ENCODE peak calls at places on chromosomes 11 and 22, in five cellular contexts. One of them, this sample, is unnamed.

GRCh38 chr11:119728651-119729580 is at the start of gene NECTIN1:
- DNase-seq in A673: peak
- DNase-seq in adrenal gland: peak
- DNase-seq in omental fat pad: peak
- DNase-seq in body of pancreas: peak
- DNase-seq in this sample: peak

GRCh38 chr11:61683961-61684869 is 4.0 kb downstream of the DAGLA start:
- DNase-seq in A673: no peak
- DNase-seq in adrenal gland: no peak
- DNase-seq in omental fat pad: no peak
- DNase-seq in body of pancreas: peak
- DNase-seq in this sample: no peak

GRCh38 chr22:28186641-28187040 is 267.6 kb upstream of the PITPNB start:
- DNase-seq in A673: no peak
- DNase-seq in adrenal gland: no peak
- DNase-seq in omental fat pad: no peak
- DNase-seq in body of pancreas: no peak
- DNase-seq in this sample: no peak

GRCh38 chr22:25780673-25781072 is 38.7 kb downstream of the MYO18B start:
- DNase-seq in A673: peak
- DNase-seq in adrenal gland: no peak
- DNase-seq in omental fat pad: no peak
- DNase-seq in body of pancreas: no peak
- DNase-seq in this sample: no peak

GRCh38 chr11:64711138-64711943 is 11.7 kb downstream of the NRXN2 start:
- DNase-seq in A673: no peak
- DNase-seq in adrenal gland: no peak
- DNase-seq in omental fat pad: no peak
- DNase-seq in body of pancreas: no peak
- DNase-seq in this sample: no peak

GRCh38 chr11:66467756-66468155 is 1.1 kb downstream of the PELI3 start:
- DNase-seq in A673: no peak
- DNase-seq in adrenal gland: peak
- DNase-seq in omental fat pad: no peak
- DNase-seq in body of pancreas: peak
- DNase-seq in this sample: no peak

GRCh38 chr22:46479046-46479445 is 58.4 kb downstream of the CELSR1 start:
- DNase-seq in A673: no peak
- DNase-seq in adrenal gland: no peak
- DNase-seq in omental fat pad: no peak
- DNase-seq in body of pancreas: no peak
- DNase-seq in this sample: no peak

GRCh38 chr11:61966673-61967176 is 709 bp downstream of the FTH1 start:
- DNase-seq in A673: peak
- DNase-seq in adrenal gland: peak
- DNase-seq in omental fat pad: peak
- DNase-seq in body of pancreas: peak
- DNase-seq in this sample: no peak

GRCh38 chr11:62124186-62125113 is 639 bp downstream of the INCENP start:
- DNase-seq in A673: peak
- DNase-seq in adrenal gland: peak
- DNase-seq in omental fat pad: peak
- DNase-seq in body of pancreas: peak
- DNase-seq in this sample: no peak

GRCh38 chr11:38330578-38330977 is 1732.5 kb upstream of the RAG2 start:
- DNase-seq in A673: no peak
- DNase-seq in adrenal gland: no peak
- DNase-seq in omental fat pad: no peak
- DNase-seq in body of pancreas: no peak
- DNase-seq in this sample: no peak

GRCh38 chr11:124069429-124070401 is 28.6 kb upstream of the OR10G7 start:
- DNase-seq in A673: peak
- DNase-seq in adrenal gland: peak
- DNase-seq in omental fat pad: no peak
- DNase-seq in body of pancreas: peak
- DNase-seq in this sample: peak

GRCh38 chr22:40578171-40578570 is 58.3 kb downstream of the MRTFA start:
- DNase-seq in A673: no peak
- DNase-seq in adrenal gland: no peak
- DNase-seq in omental fat pad: no peak
- DNase-seq in body of pancreas: no peak
- DNase-seq in this sample: no peak

GRCh38 chr11:126159719-126160344 is 51.6 kb downstream of the RPUSD4 start:
- DNase-seq in A673: no peak
- DNase-seq in adrenal gland: no peak
- DNase-seq in omental fat pad: no peak
- DNase-seq in body of pancreas: no peak
- DNase-seq in this sample: no peak
- TF ChIP-seq CTCF in A673: no peak
- TF ChIP-seq CTCF in adrenal gland: no peak
- TF ChIP-seq CTCF in omental fat pad: no peak
- TF ChIP-seq CTCF in body of pancreas: no peak
- TF ChIP-seq CTCF in this sample: no peak

DNA sequence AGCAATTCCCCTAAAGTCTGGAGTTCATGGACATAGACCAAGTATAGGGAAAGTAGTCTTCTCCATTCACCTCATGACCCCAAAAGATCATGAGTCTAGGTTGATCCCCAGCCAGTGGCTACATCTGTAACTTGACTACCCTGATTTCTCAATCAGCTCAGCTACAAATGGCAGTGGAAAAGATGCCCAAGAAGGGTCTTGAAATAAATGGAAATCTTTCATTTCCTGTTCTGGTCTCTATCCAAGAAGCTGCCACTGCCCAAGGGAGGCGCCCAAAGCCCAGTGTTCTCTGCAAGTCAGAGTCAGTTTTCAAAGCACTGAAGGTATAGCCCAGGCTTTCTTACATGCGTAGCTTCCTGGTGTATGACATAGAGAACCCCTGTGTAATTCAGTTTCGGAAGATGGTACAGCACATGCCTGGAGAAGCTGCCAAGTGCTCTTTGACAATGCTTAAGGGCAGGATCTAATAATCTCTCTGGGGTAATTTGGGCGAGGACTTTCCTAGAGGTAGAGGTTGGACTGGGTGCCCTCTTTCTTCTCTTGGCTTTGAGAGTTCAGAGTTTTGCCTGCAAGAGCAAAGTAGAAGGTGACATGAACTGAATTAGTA is 101.1 kb downstream of the ADAMTS15 start:
- DNase-seq in A673: peak
- DNase-seq in adrenal gland: no peak
- DNase-seq in omental fat pad: no peak
- DNase-seq in body of pancreas: no peak
- DNase-seq in this sample: no peak
- TF ChIP-seq CTCF in A673: peak
- TF ChIP-seq CTCF in adrenal gland: no peak
- TF ChIP-seq CTCF in omental fat pad: no peak
- TF ChIP-seq CTCF in body of pancreas: no peak
- TF ChIP-seq CTCF in this sample: no peak

GRCh38 chr22:19356708-19357269 is 65.3 kb upstream of the CLTCL1 start:
- DNase-seq in A673: no peak
- DNase-seq in adrenal gland: no peak
- DNase-seq in omental fat pad: no peak
- DNase-seq in body of pancreas: no peak
- DNase-seq in this sample: no peak

GRCh38 chr22:19357270-19358105 is 66.0 kb upstream of the CLTCL1 start:
- DNase-seq in A673: no peak
- DNase-seq in adrenal gland: no peak
- DNase-seq in omental fat pad: no peak
- DNase-seq in body of pancreas: no peak
- DNase-seq in this sample: no peak

GRCh38 chr22:19354201-19354600 is 62.7 kb upstream of the CLTCL1 start:
- DNase-seq in A673: no peak
- DNase-seq in adrenal gland: no peak
- DNase-seq in omental fat pad: no peak
- DNase-seq in body of pancreas: no peak
- DNase-seq in this sample: no peak

GRCh38 chr22:19353363-19354131 is 62.0 kb upstream of the CLTCL1 start:
- DNase-seq in A673: no peak
- DNase-seq in adrenal gland: no peak
- DNase-seq in omental fat pad: no peak
- DNase-seq in body of pancreas: no peak
- DNase-seq in this sample: no peak

DNA sequence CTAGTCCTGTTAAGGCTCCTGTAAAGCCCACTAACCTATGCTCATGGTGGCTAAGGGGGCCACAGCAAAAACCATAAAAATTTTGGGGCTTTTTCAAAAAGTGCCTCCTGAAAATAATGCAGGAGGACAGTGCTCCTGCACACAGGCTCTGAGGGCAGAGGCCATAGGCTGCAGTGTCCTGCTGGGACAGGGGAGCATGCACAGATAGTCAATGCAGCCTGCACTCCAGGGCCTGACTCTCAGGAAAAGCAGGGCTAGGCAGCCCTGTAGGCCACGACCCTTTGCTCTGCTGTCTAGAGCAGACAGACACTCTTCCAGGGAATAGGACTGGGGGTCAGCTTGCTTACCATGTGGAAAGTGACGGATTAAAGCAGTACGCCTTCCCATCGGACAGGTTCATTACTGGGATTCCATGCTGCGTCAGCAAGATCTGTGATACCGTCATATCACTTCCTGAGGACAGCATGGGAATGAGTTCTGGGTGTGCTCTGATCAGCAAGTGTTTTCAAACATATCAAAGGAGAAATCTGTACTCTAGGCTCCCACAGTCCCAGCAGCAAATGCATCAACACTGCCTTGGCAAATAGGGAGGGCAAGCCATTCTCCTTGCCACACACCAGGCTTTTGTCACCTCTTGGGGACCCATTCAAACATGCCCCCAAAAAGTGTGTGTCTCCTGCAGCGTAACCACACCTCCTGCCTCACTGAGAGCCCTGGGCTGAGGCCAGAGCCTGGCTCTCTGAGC is 64.1 kb upstream of the CLTCL1 start:
- DNase-seq in A673: no peak
- DNase-seq in adrenal gland: no peak
- DNase-seq in omental fat pad: no peak
- DNase-seq in body of pancreas: no peak
- DNase-seq in this sample: no peak
- TF ChIP-seq CTCF in A673: no peak
- TF ChIP-seq CTCF in adrenal gland: no peak
- TF ChIP-seq CTCF in omental fat pad: no peak
- TF ChIP-seq CTCF in body of pancreas: no peak
- TF ChIP-seq CTCF in this sample: no peak

GRCh38 chr11:17714356-17714854 is 5.0 kb upstream of the MYOD1 start:
- DNase-seq in A673: no peak
- DNase-seq in adrenal gland: no peak
- DNase-seq in omental fat pad: no peak
- DNase-seq in body of pancreas: no peak
- DNase-seq in this sample: no peak
- TF ChIP-seq CTCF in A673: no peak
- TF ChIP-seq CTCF in adrenal gland: no peak
- TF ChIP-seq CTCF in omental fat pad: no peak
- TF ChIP-seq CTCF in body of pancreas: no peak
- TF ChIP-seq CTCF in this sample: no peak

DNA sequence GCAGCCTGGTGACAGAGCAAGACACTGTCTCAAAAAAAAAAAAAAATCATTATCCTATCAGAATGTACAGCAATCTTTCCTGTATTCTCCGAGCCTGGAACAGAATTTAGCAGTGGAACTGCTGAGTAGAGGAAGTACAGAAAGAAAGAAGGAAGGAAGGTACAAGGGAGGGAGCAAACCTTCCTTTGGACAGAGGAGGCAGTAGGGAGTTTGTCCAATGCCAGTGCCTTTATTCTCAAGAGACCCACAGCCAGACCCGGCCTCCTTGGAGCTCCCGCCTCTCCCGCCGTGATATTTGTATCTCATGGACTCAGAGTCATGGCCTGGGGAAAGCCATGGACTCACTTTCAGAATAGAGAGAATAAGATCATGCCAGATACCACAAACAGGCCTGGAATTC is 37.7 kb upstream of the LRRC55 start:
- DNase-seq in A673: peak
- DNase-seq in adrenal gland: no peak
- DNase-seq in omental fat pad: no peak
- DNase-seq in body of pancreas: no peak
- DNase-seq in this sample: no peak
- TF ChIP-seq CTCF in A673: no peak
- TF ChIP-seq CTCF in adrenal gland: no peak
- TF ChIP-seq CTCF in omental fat pad: no peak
- TF ChIP-seq CTCF in body of pancreas: no peak
- TF ChIP-seq CTCF in this sample: no peak

GRCh38 chr11:68821670-68822069 is 20.0 kb downstream of the CPT1A start:
- DNase-seq in A673: no peak
- DNase-seq in adrenal gland: no peak
- DNase-seq in omental fat pad: no peak
- DNase-seq in body of pancreas: no peak
- DNase-seq in this sample: no peak
- TF ChIP-seq CTCF in A673: peak
- TF ChIP-seq CTCF in adrenal gland: no peak
- TF ChIP-seq CTCF in omental fat pad: no peak
- TF ChIP-seq CTCF in body of pancreas: no peak
- TF ChIP-seq CTCF in this sample: no peak

DNA sequence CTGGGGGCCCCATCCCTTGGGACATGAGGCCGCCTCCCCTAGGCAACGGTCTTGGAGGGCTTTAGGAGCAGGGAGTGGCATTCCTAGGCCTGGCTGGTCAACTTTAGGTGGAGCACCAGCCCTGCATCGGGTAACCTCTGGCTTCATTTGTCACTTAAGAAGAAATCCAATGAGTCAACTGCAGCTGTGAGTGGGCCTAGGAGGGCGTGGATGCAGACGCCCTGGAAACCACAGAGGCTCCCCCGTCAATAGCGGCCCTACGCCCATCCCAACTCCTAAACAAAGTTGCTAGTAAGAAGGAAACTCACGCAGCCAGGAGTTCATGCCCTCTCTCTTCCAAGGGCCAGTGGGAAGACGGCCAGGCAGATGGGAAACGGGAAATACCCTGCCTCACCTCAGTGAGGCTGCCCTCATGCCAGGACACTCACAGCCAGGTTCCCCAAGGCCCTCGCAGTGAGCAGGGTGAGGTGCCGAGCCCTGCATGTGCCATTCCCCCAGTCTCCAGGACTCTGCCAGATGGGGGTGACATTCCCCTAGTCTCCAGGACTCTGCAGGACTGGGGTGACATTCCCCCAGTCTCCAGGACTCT is 20.8 kb downstream of the BID start:
- DNase-seq in A673: no peak
- DNase-seq in adrenal gland: no peak
- DNase-seq in omental fat pad: no peak
- DNase-seq in body of pancreas: no peak
- DNase-seq in this sample: no peak
- TF ChIP-seq CTCF in A673: no peak
- TF ChIP-seq CTCF in adrenal gland: no peak
- TF ChIP-seq CTCF in omental fat pad: no peak
- TF ChIP-seq CTCF in body of pancreas: no peak
- TF ChIP-seq CTCF in this sample: no peak

GRCh38 chr11:41612415-41612814 is 153.0 kb upstream of the LRRC4C start:
- DNase-seq in A673: peak
- DNase-seq in adrenal gland: no peak
- DNase-seq in omental fat pad: no peak
- DNase-seq in body of pancreas: no peak
- DNase-seq in this sample: no peak
- TF ChIP-seq CTCF in A673: peak
- TF ChIP-seq CTCF in adrenal gland: peak
- TF ChIP-seq CTCF in omental fat pad: no peak
- TF ChIP-seq CTCF in body of pancreas: no peak
- TF ChIP-seq CTCF in this sample: no peak

GRCh38 chr11:69909561-69910518 is 90.6 kb upstream of the FGF3 start:
- DNase-seq in A673: peak
- DNase-seq in adrenal gland: no peak
- DNase-seq in omental fat pad: no peak
- DNase-seq in body of pancreas: no peak
- DNase-seq in this sample: no peak
- TF ChIP-seq CTCF in A673: peak
- TF ChIP-seq CTCF in adrenal gland: peak
- TF ChIP-seq CTCF in omental fat pad: no peak
- TF ChIP-seq CTCF in body of pancreas: peak
- TF ChIP-seq CTCF in this sample: peak